ENCODE peak calls at places on chromosomes 12 and 14, in ten cellular contexts. Y is thoracic aorta, R is endothelial cell of umbilical vein, J is uterus, S is GM12878, E is neural progenitor cell, C is ovary, B is Panc1, O is left ventricle myocardium inferior, K is psoas muscle. Q is an unnamed sample. For H3K36me3, the result is how much of the 10 kb centered on the place peaks cover.

GRCh38 chr12:116878567-116879508 is 2.4 kb downstream of the HRK start:
- DNase-seq in R (no peak), B (no peak), K (no peak), O (no peak), J (no peak), Y (no peak), S (no peak), C (no peak), E (peak), Q (peak)

GRCh38 chr12:77947326-77947725 is 116.6 kb downstream of the NAV3 start:
- DNase-seq in Y (no peak), R (peak), O (no peak), B (no peak), E (no peak), C (no peak), K (no peak), J (no peak), S (no peak), Q (peak)

GRCh38 chr14:56996721-56997399 is 186.6 kb upstream of the OTX2 start:
- DNase-seq in R (no peak), K (no peak), Y (no peak), B (no peak), S (no peak), C (no peak), E (no peak), J (no peak), O (no peak), Q (peak)

GRCh38 chr12:26642361-26642760 is 190.6 kb downstream of the ITPR2 start:
- DNase-seq in K (no peak), E (no peak), S (no peak), B (no peak), R (no peak), C (no peak), J (no peak), O (no peak), Y (no peak), Q (no peak)

GRCh38 chr12:132161046-132161781 is 17.0 kb downstream of the NOC4L start:
- DNase-seq in B (no peak), R (no peak), C (no peak), K (no peak), E (no peak), S (no peak), Y (no peak), O (peak), J (no peak), Q (no peak)

GRCh38 chr14:60656755-60657608 is 7.7 kb upstream of the SIX1 start:
- DNase-seq in C (no peak), S (peak), Y (no peak), B (no peak), R (peak), E (peak), O (no peak), J (no peak), K (peak), Q (peak)

GRCh38 chr14:83467811-83468210 is 1934.2 kb upstream of the SEL1L start:
- DNase-seq in K (no peak), Y (no peak), J (no peak), S (no peak), B (no peak), C (no peak), O (no peak), E (no peak), R (no peak), Q (no peak)

GRCh38 chr12:51941011-51941561 is 10.4 kb upstream of the ACVR1B start:
- DNase-seq in E (peak), Y (no peak), K (no peak), C (no peak), B (no peak), R (no peak), S (no peak), O (no peak), J (no peak), Q (peak)

GRCh38 chr12:46358791-46359666 is 13.5 kb downstream of the SLC38A2 start:
- DNase-seq in B (no peak), O (no peak), Y (no peak), K (no peak), R (no peak), J (no peak), C (no peak), E (no peak), S (no peak), Q (no peak)

GRCh38 chr14:101442451-101442850 is 118.8 kb upstream of the DIO3 start:
- DNase-seq in K (no peak), S (no peak), C (peak), Y (no peak), B (no peak), E (no peak), J (no peak), O (no peak), R (no peak), Q (no peak)

GRCh38 chr12:116665666-116666304 is 72.1 kb downstream of the SPRING1 start:
- DNase-seq in B (no peak), S (no peak), O (no peak), J (no peak), Y (no peak), C (no peak), K (no peak), R (no peak), E (no peak), Q (no peak)

GRCh38 chr14:59274991-59275391 is 86.5 kb downstream of the DAAM1 start:
- DNase-seq in J (no peak), K (no peak), E (peak), R (no peak), C (no peak), Y (no peak), B (no peak), S (peak), O (peak), Q (peak)

GRCh38 chr14:102013669-102014200 is 49.4 kb downstream of the DYNC1H1 start:
- DNase-seq in S (no peak), Y (no peak), C (no peak), E (no peak), O (no peak), J (no peak), B (no peak), K (no peak), R (no peak), Q (no peak)

GRCh38 chr12:106974525-106974924 is 12.4 kb downstream of the MTERF2 start:
- DNase-seq in O (no peak), C (no peak), R (no peak), B (no peak), S (no peak), E (no peak), J (no peak), Y (no peak), K (no peak), Q (no peak)

GRCh38 chr12:111454716-111455447 is 49.2 kb downstream of the SH2B3 start:
- DNase-seq in J (no peak), E (no peak), R (no peak), K (no peak), C (no peak), S (no peak), O (no peak), Y (no peak), B (no peak), Q (no peak)

GRCh38 chr12:124310178-124310577 is 15.3 kb downstream of the RFLNA start:
- DNase-seq in K (no peak), J (no peak), B (no peak), C (no peak), O (no peak), E (no peak), Y (no peak), R (no peak), S (no peak), Q (no peak)

GRCh38 chr12:3491938-3492867 is 1.2 kb downstream of the PRMT8 start:
- DNase-seq in B (no peak), K (peak), E (peak), C (peak), S (no peak), Y (no peak), J (no peak), R (peak), O (peak), Q (peak)

GRCh38 chr12:124901003-124901402 is 13.4 kb downstream of the UBC start:
- DNase-seq in S (no peak), O (no peak), C (no peak), K (no peak), Y (no peak), B (no peak), J (no peak), R (no peak), E (no peak), Q (no peak)

GRCh38 chr14:42057176-42057575 is 450.5 kb downstream of the LRFN5 start:
- DNase-seq in R (no peak), O (no peak), Y (no peak), K (no peak), S (no peak), E (no peak), B (no peak), J (no peak), C (no peak), Q (no peak)

GRCh38 chr12:3203713-3204112 is 126.5 kb downstream of the TSPAN9 start:
- DNase-seq in B (no peak), C (no peak), J (no peak), O (no peak), R (no peak), K (no peak), Y (no peak), E (no peak), S (no peak), Q (peak)

GRCh38 chr12:19036673-19037357 is 92.7 kb upstream of the PLEKHA5 start:
- DNase-seq in J (no peak), S (no peak), Y (no peak), R (peak), E (no peak), C (no peak), B (no peak), K (no peak), O (no peak), Q (no peak)

GRCh38 chr14:98956181-98956580 is 315.8 kb downstream of the BCL11B start:
- DNase-seq in Y (no peak), R (no peak), O (no peak), C (no peak), J (no peak), S (no peak), B (no peak), E (no peak), K (no peak), Q (no peak)

GRCh38 chr14:67643671-67644070 is 24.0 kb downstream of the ARG2 start:
- DNase-seq in K (no peak), J (no peak), E (no peak), Y (no peak), C (no peak), B (no peak), R (no peak), O (no peak), S (no peak), Q (no peak)

GRCh38 chr14:100096656-100097055 is 31.4 kb downstream of the EVL start:
- DNase-seq in O (no peak), R (no peak), K (no peak), Y (no peak), J (no peak), B (no peak), C (no peak), E (no peak), S (no peak), Q (peak)

GRCh38 chr14:104131968-104132732 is 6.2 kb upstream of the KIF26A start:
- DNase-seq in R (no peak), K (peak), C (peak), S (no peak), J (no peak), B (no peak), O (no peak), E (no peak), Y (no peak), Q (no peak)

GRCh38 chr14:91311284-91311662 is 66.8 kb upstream of the GPR68 start:
- DNase-seq in E (no peak), K (no peak), S (no peak), B (no peak), J (no peak), R (no peak), C (no peak), Y (no peak), O (no peak), Q (no peak)

GRCh38 chr12:52428121-52428520 is 6.0 kb downstream of the KRT75 start:
- DNase-seq in B (no peak), R (no peak), Y (no peak), J (no peak), C (no peak), S (no peak), K (no peak), O (no peak), E (no peak), Q (no peak)

GRCh38 chr12:95553202-95553943 is 2.1 kb upstream of the USP44 start:
- DNase-seq in B (no peak), C (no peak), J (no peak), S (no peak), E (no peak), O (no peak), R (no peak), K (no peak), Y (no peak), Q (no peak)

GRCh38 chr14:85247071-85247470 is 282.9 kb upstream of the FLRT2 start:
- DNase-seq in S (no peak), Y (no peak), K (no peak), O (no peak), E (no peak), R (no peak), J (no peak), C (no peak), B (no peak), Q (no peak)

GRCh38 chr12:40192704-40193255 is 32.0 kb upstream of the LRRK2 start:
- DNase-seq in S (peak), E (no peak), C (no peak), K (no peak), O (no peak), J (no peak), R (peak), Y (no peak), B (no peak), Q (no peak)

GRCh38 chr12:120421701-120422100 is 16.2 kb upstream of the COX6A1 start:
- DNase-seq in B (no peak), R (no peak), K (no peak), E (peak), Y (no peak), S (no peak), J (no peak), C (no peak), O (no peak), Q (no peak)

GRCh38 chr12:66662729-66663128 is 16.1 kb downstream of the GRIP1 start:
- DNase-seq in O (no peak), B (no peak), R (peak), S (no peak), Y (no peak), E (no peak), K (no peak), C (no peak), J (no peak), Q (peak)

GRCh38 chr14:22536853-22537338 is 52.1 kb downstream of the DAD1 start:
- DNase-seq in C (peak), R (peak), Y (peak), B (peak), O (no peak), J (peak), K (peak), S (peak), E (no peak), Q (peak)

GRCh38 chr14:61528591-61529021 is 166.7 kb upstream of the HIF1A start:
- DNase-seq in E (no peak), B (no peak), Y (no peak), R (no peak), O (no peak), C (no peak), J (no peak), K (no peak), S (no peak), Q (peak)

GRCh38 chr14:77043177-77043983 is 14.9 kb upstream of the IRF2BPL start:
- DNase-seq in K (peak), Y (no peak), E (no peak), B (no peak), O (no peak), R (peak), S (peak), J (peak), C (peak), Q (peak)

DNA sequence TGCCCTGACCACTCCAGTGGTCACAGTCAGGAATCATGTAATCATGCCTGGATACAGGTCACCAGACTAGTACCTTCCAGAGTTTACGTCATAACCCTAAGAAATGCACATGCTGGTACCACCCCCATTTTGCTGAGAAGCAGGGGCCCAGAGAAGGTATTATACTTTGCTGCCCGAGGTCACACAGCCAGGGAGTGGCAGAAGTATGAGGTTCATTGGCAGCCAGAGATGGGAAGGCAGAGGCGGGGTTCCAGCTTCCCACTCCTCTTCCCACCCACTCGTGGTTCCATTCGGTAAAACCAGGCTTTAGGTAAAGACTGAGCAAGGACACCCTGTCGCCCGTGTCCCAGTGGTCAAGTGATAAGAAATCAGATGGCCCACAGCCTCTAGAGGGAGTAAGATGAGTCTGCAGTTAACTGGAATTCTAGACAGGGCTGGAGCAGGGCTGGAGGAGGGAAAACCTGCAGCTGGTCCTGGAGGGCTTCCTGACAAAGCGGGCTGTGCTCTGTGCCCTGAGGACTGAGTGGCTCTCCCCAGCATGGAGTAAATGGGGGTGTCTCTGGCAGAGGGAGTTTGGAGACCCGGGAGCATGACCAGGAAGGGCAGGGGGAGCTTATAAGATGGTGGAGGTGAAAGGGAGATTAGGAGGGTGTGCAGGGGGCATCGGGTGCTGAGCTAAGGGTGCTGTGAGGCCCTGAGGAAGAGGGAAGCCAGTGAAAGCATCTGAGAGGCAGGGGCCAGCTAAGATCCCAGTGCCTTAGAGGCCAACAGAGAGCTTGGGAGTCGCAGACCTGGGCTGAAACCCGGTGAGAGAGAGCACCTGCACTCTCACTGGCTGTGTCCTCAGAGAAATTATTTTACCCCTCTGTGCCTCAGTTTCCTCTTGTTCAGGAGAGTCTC is 5.7 kb downstream of the FAM222A start:
- DNase-seq in E (peak), J (no peak), C (no peak), K (no peak), S (no peak), O (no peak), B (no peak), Y (no peak), R (no peak), Q (no peak)
- TF ChIP-seq CTCF in E (peak), J (no peak), C (no peak), K (peak), S (no peak), O (no peak), B (no peak), Y (no peak), R (peak), Q (peak)

GRCh38 chr12:90299121-90299520 is 590.5 kb upstream of the ATP2B1 start:
- DNase-seq in C (no peak), O (no peak), J (no peak), S (peak), R (peak), K (no peak), E (no peak), B (no peak), Y (no peak), Q (no peak)
- H3K4me3 ChIP-seq in C (no peak), O (peak), J (no peak), S (no peak), R (no peak), K (no peak), E (no peak), B (peak), Y (no peak), Q (no peak)

GRCh38 chr14:21086908-21087293 is 11.6 kb downstream of the ZNF219 start:
- DNase-seq in K (no peak), S (no peak), C (no peak), R (no peak), O (no peak), E (no peak), Y (no peak), B (no peak), J (no peak), Q (no peak)
- H3K36me3 ChIP-seq in K (under half), S (under half), C (under half), R (under half), O (half or more), E (under half), Y (under half), B (under half), J (under half), Q (under half)

GRCh38 chr14:92495041-92495440 is 18.5 kb upstream of the RIN3 start:
- DNase-seq in C (no peak), B (no peak), E (peak), J (no peak), S (no peak), K (no peak), Y (no peak), R (no peak), O (no peak), Q (peak)
- TF ChIP-seq CTCF in C (no peak), B (no peak), E (no peak), J (no peak), S (no peak), K (no peak), Y (no peak), R (no peak), O (no peak), Q (no peak)

DNA sequence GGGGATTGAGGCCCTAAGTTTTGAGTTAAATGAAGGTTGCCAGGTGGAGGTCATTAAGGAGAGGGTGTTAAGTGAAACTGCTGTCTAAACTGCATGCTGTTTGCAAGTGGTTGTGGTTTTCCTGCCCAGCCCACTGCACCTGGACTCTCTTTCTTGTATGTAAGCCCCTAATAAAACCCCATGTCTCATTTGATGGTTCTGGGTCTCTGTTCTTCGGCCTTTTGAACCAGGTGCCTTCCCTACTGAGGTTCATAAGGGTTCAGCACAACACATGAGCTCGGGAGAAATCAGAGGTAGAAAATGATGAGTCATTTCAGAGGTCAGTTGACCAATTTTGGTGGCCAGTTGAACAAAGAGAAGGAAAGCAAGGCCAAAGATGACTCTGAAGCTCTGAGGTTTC is 382.5 kb downstream of the RPS29 start:
- DNase-seq in C (no peak), Y (no peak), O (no peak), E (no peak), J (no peak), R (no peak), B (no peak), S (no peak), K (no peak), Q (no peak)
- H3K4me3 ChIP-seq in C (no peak), Y (no peak), O (no peak), E (no peak), J (no peak), R (no peak), B (no peak), S (no peak), K (no peak), Q (no peak)

Q was measured in bronchial epithelial cell.